ENCODE peak calls at places on chromosomes 5 and 9, in eight cellular contexts. H is WTC11, V is colonic mucosa, A is astrocyte of the spinal cord, F is adrenal gland, R is progenitor cell of endocrine pancreas, J is transverse colon, B is GM06990. S is an unnamed sample.

GRCh38 chr5:166499452-166500240 is 1791.8 kb upstream of the WWC1 start:
- DNase-seq in H (no peak), V (no peak), A (peak; percentile 54), F (no peak), R (no peak), J (no peak), B (no peak), S (no peak)

GRCh38 chr5:42912184-42912766 is 100.6 kb upstream of the SELENOP start:
- DNase-seq in H (no peak), V (no peak), A (peak; percentile 72), F (no peak), R (no peak), J (no peak), B (no peak), S (no peak)

GRCh38 chr5:24905123-24905522 is 260.3 kb upstream of the CDH10 start:
- DNase-seq in H (no peak), V (no peak), A (peak; percentile 1), F (no peak), R (no peak), J (no peak), B (no peak), S (no peak)

GRCh38 chr9:134454386-134454978 is 128.2 kb downstream of the RXRA start:
- DNase-seq in H (no peak), V (no peak), A (peak; percentile 31), F (no peak), R (no peak), J (no peak), B (no peak), S (no peak)

GRCh38 chr9:110777201-110777842 is 108.7 kb downstream of the MUSK start:
- DNase-seq in H (no peak), V (no peak), A (no peak), F (no peak), R (no peak), J (no peak), B (no peak), S (no peak)

GRCh38 chr9:76562511-76562911 is 103.5 kb downstream of the GCNT1 start:
- DNase-seq in H (no peak), V (no peak), A (peak; percentile 37), F (no peak), R (no peak), J (no peak), B (peak; percentile 24), S (no peak)

GRCh38 chr9:108622467-108622866 is 233.3 kb downstream of the ACTL7B start:
- DNase-seq in H (no peak), V (no peak), A (peak; percentile 67), F (no peak), R (no peak), J (no peak), B (no peak), S (no peak)

GRCh38 chr9:18605763-18606162 is 131.8 kb downstream of the ADAMTSL1 start:
- DNase-seq in H (no peak), V (peak; percentile 36), A (peak; percentile 55), F (no peak), R (no peak), J (no peak), B (no peak), S (no peak)

DNA sequence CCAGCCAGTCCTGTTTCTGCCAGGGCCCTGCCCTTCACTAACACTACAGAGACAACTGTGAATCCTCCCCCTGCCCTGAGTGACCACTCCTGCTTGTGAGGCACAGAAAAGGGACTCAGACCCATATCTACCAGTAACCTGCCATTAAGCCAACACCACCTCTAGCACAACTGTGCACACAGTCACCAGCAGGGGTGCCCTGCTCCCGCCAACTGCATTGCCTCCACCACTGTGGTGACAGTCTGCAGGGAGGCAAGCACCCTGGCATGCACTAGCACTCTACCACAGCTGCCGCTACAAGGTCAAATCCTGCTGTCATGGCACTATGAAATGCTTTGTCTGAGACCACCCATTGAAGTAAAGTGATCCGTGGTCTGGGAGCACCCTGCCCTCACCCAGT is 1028.5 kb upstream of the CDH9 start:
- DNase-seq in H (no peak), V (no peak), A (no peak), F (no peak), R (no peak), J (no peak), B (no peak), S (no peak)
- TF ChIP-seq CTCF in H (no peak), V (no peak), A (no peak), F (no peak), R (no peak), J (no peak), B (no peak), S (no peak)

DNA sequence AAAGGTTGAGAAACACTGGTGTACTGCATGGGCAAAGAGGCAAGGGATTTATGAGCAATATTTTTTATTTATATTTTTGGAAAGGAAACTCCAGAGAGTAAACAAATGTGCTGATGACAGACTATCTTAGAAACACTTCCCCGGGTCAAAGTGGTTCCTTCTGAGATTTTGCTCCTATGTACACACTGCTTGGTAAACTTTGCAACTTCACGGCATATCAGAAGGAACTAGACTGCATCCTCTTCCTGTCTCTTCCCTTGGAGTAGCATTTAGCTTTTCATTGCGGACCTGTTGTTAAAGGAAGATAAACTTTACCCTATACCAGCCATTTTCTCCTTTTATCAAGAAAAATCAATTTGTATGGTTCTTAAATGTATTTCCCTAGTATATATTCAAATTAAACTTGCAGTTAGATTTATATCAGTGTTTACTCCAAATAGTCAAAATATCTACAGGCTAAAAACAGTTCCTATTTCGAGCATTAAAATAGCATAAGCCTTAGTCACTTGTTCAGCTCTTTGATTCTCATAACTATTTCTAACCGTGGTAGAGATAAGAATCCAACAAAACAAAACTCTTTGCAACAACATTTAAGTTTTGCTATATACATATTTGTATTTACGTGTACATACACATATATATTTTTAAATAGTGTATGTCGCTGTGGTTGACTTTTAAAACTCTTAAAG is 48.0 kb upstream of the LRRC19 start:
- DNase-seq in H (no peak), V (no peak), A (peak; percentile 11), F (no peak), R (no peak), J (no peak), B (no peak), S (no peak)
- TF ChIP-seq CTCF in H (no peak), V (no peak), A (no peak), F (no peak), R (no peak), J (no peak), B (no peak), S (no peak)

GRCh38 chr5:130385619-130386018 is 481.4 kb downstream of the CHSY3 start:
- DNase-seq in H (no peak), V (no peak), A (no peak), F (no peak), R (no peak), J (no peak), B (no peak), S (no peak)

DNA sequence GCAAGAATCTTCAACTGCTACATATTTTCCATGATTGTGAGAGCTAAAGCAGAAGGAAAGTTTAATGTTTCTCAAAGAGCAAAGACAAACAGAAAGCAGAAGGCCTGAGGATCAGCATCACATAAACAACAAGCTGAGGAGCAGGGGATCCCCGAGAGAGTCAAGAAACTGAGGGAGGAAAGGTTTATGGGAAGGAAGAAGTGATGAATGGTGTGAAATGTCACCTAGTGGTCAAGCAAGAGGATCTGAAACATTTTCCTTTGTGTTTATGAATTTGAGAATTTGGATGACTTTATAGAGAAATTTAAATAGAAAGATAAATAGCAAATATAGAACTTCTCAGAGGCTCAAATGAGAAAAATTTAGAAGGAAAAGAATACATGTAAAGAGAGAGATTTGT is 481.9 kb downstream of the CHSY3 start:
- DNase-seq in H (no peak), V (no peak), A (no peak), F (no peak), R (no peak), J (no peak), B (no peak), S (no peak)
- TF ChIP-seq CTCF in H (no peak), V (no peak), A (no peak), F (no peak), R (no peak), J (no peak), B (no peak), S (no peak)

DNA sequence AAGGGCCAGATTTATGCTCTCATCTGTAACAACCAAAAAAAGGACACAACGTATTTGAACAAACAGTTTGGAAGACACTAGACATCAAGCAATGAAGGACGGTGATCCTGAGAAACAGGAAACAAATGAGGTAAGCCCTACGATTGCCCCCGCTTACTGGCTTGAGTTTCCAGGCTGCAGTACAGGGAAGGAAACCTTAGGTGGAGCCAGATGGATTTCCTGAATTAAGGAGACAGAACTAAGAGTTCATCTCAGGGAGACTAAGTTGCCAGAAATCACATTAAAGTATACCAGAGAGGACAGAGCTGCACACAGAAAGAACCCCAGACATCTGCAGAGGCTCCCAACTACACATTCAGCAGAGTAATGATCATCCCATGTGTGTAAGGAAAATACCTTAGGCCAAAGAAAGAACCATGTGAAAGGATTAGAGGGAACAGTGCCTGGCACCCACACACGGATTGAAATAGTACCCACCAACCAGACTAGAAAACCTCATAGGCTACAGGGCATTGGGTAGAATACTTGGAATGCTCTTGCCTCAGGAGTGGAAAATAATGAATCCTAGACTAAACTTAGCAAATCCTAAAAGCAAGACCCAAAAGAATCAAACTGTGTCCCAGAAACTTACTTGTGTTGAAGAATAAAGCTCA is 99.3 kb upstream of the NIPBL start:
- DNase-seq in H (peak; percentile 46), V (peak; percentile 25), A (peak; percentile 34), F (peak; percentile 18), R (no peak), J (peak; percentile 19), B (no peak), S (peak; percentile 20)
- TF ChIP-seq CTCF in H (peak; percentile 21), V (peak; percentile 27), A (peak; percentile 51), F (peak; percentile 54), R (peak; percentile 48), J (peak; percentile 25), B (peak; percentile 2), S (peak; percentile 50)